ENCODE peak calls at places on chromosome 16, in seven cellular contexts. P is SJCRH30; D is heart left ventricle; M is cardiac muscle cell; S is CD8-positive, alpha-beta memory T cell; Q is A549; R is A673. K is an unnamed sample.

GRCh38 chr16:84199861-84200260 is 8.9 kb downstream of the ADAD2 start:
- DNase-seq in P (no peak), D (no peak), M (no peak), S (no peak), Q (no peak), R (no peak), K (peak; percentile 70)

GRCh38 chr16:14957576-14958322 is 17.1 kb upstream of the PDXDC1 start:
- DNase-seq in P (no peak), D (no peak), M (no peak), S (no peak), Q (no peak), R (no peak), K (no peak)

GRCh38 chr16:87800497-87800896 is 34.7 kb upstream of the KLHDC4 start:
- DNase-seq in P (no peak), D (no peak), M (no peak), S (no peak), Q (no peak), R (no peak), K (no peak)

GRCh38 chr16:57529324-57530103 is 6.9 kb downstream of the CCDC102A start:
- DNase-seq in P (no peak), D (no peak), M (no peak), S (no peak), Q (no peak), R (no peak), K (no peak)

GRCh38 chr16:1008085-1008484 is 26.5 kb downstream of the SOX8 start:
- DNase-seq in P (no peak), D (no peak), M (no peak), S (no peak), Q (no peak), R (no peak), K (no peak)

GRCh38 chr16:85605051-85605911 is 7.8 kb upstream of the GSE1 start:
- DNase-seq in P (peak; percentile 66), D (no peak), M (no peak), S (no peak), Q (no peak), R (no peak), K (no peak)

GRCh38 chr16:19766988-19767387 is 48.9 kb downstream of the IQCK start:
- DNase-seq in P (no peak), D (no peak), M (no peak), S (no peak), Q (no peak), R (no peak), K (no peak)

GRCh38 chr16:70574595-70575271 is 51.1 kb downstream of the SF3B3 start:
- DNase-seq in P (no peak), D (no peak), M (no peak), S (no peak), Q (no peak), R (no peak), K (no peak)

GRCh38 chr16:66872524-66872923 is 7.8 kb upstream of the PDP2 start:
- DNase-seq in P (no peak), D (no peak), M (no peak), S (no peak), Q (no peak), R (no peak), K (no peak)

GRCh38 chr16:21946889-21947635 is 6.1 kb upstream of the UQCRC2 start:
- DNase-seq in P (no peak), D (no peak), M (no peak), S (no peak), Q (no peak), R (no peak), K (no peak)

GRCh38 chr16:12358898-12359297 is 382.4 kb downstream of the SNX29 start:
- DNase-seq in P (no peak), D (no peak), M (no peak), S (no peak), Q (no peak), R (no peak), K (no peak)

GRCh38 chr16:14527411-14528044 is 102.5 kb downstream of the PARN start:
- DNase-seq in P (no peak), D (no peak), M (no peak), S (no peak), Q (no peak), R (no peak), K (no peak)

GRCh38 chr16:21283521-21284289 is 5.6 kb upstream of the CRYM start:
- DNase-seq in P (no peak), D (peak; percentile 65), M (peak; percentile 86), S (no peak), Q (peak; percentile 56), R (peak; percentile 31), K (peak; percentile 49)

GRCh38 chr16:57998484-57998883 is 2.0 kb downstream of the ZNF319 start:
- DNase-seq in P (no peak), D (no peak), M (no peak), S (peak; percentile 26), Q (no peak), R (no peak), K (no peak)

GRCh38 chr16:56226840-56227525 is 35.7 kb downstream of the GNAO1 start:
- DNase-seq in P (no peak), D (no peak), M (no peak), S (no peak), Q (no peak), R (no peak), K (no peak)

GRCh38 chr16:70682239-70683145 is 3.4 kb downstream of the MTSS2 start:
- DNase-seq in P (no peak), D (no peak), M (no peak), S (no peak), Q (no peak), R (no peak), K (peak; percentile 15)

GRCh38 chr16:88921603-88921995 is 55.1 kb upstream of the PABPN1L start:
- DNase-seq in P (peak; percentile 52), D (no peak), M (no peak), S (peak; percentile 34), Q (no peak), R (peak; percentile 84), K (no peak)

GRCh38 chr16:88922826-88923410 is 54.1 kb downstream of the CBFA2T3 start:
- DNase-seq in P (no peak), D (no peak), M (no peak), S (no peak), Q (no peak), R (no peak), K (no peak)

GRCh38 chr16:88923450-88923849 is 53.6 kb downstream of the CBFA2T3 start:
- DNase-seq in P (no peak), D (no peak), M (no peak), S (no peak), Q (no peak), R (no peak), K (no peak)

GRCh38 chr16:88920618-88921602 is 54.5 kb upstream of the PABPN1L start:
- DNase-seq in P (peak; percentile 64), D (peak; percentile 85), M (no peak), S (no peak), Q (no peak), R (peak; percentile 91), K (peak; percentile 86)

DNA sequence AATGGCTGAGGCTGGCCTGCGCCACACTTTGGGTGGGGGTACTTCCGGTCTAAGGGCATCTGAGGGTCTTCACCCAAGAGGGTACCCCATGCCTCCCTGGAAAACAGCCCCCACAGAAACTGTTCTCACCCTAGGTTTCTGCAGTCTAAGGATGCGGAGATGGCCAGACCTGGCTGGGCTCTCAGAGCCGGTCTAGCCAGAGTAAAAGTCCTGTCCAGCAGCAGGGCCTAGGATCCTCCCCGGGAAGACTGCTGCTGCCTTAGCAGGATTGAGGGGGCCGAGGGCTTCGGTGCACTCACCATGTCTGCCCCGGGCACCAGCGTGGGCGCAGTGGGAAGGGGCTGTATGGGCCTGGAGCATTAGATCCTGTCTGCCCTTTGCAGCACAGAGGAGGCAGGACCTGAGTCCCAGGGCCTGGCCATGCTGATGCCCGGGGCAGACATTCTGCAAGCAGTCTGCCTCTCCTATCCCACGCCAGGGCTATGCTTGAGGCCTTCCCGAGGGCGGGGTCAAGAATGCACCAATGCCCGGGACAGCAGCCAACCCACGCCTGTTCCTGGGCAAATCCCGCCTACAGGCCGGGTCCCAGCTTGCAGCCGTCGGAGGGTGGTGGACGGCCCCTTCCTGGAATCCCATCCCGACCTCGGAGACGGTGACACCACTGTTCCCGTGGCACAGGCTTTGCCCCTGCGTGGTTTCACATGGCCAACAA is 54.7 kb downstream of the CBFA2T3 start:
- DNase-seq in P (peak; percentile 79), D (peak; percentile 90), M (no peak), S (no peak), Q (no peak), R (peak; percentile 52), K (peak; percentile 89)
- H3K27ac ChIP-seq in P (peak overlapping the region; percentile 50), D (peak overlapping the region; percentile 81), M (no peak overlapping the region), S (no peak overlapping the region), Q (no peak overlapping the region), R (peak overlapping the region; percentile 77), K (peak overlapping the region; percentile 53)

DNA sequence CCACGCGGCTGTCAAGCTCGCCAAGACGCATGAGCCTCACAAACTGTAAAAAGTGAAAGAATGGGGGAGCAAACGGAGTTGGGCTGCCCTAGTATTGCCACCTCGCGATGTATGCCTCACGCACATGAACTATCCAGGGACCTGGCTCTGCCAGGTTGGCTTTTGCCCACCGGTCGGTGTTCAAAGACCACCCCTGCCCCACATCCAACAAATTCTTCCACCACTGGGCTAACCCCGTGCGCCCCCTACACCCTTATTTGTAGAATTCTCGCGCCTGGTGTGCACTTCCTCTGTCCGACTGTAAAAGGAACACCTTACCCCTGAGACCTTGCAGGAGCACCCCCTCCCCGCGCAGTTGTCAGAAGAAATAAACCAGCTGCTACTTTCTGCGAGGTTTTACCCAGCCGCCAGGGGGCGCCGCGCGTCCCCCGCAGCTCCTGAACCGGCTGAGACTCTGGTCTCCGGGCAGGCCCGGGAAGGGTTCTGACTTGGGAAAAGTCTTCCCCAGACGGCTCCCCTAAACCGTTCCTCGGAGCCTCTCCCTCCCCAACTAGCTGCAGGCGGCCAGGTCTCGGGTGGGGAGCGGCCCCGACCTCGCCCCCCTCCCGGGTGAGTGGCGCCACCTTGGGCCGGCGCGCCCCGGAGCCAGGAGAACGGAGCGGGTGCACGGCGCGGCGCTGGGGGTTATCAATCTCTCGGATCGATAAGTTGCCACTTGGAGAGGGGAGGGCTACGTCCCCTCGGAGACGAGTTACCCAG is 1.7 kb upstream of the ZNF423 start:
- DNase-seq in P (peak; percentile 71), D (peak; percentile 60), M (peak; percentile 80), S (peak; percentile 32), Q (peak; percentile 87), R (peak; percentile 83), K (peak; percentile 74)
- H3K27ac ChIP-seq in P (no peak overlapping the region), D (peak overlapping the region; percentile 98), M (no peak overlapping the region), S (no peak overlapping the region), Q (no peak overlapping the region), R (no peak overlapping the region), K (peak overlapping the region; percentile 90)

DNA sequence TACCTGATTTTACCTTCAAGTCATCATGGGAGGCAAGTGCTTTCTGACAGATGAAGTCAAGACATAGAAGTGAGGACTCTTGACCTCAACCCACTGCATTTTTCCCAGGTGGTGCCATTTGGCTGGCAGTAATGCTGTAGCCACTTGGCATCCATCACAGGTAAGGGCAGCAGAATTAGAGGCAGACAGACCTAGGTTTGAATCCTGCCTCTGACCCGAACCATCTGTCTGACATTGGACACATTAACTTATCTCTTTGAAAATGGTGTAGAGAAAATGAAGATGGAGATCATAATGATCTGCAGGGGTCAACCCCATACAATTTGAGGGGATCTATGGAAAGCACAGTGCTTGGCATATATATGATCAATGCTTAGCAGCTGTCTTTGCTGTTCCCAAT is 505.5 kb downstream of the NPIPA7 start:
- DNase-seq in P (no peak), D (no peak), M (no peak), S (no peak), Q (no peak), R (no peak), K (no peak)
- H3K27ac ChIP-seq in P (no peak overlapping the region), D (no peak overlapping the region), M (no peak overlapping the region), S (no peak overlapping the region), Q (no peak overlapping the region), R (no peak overlapping the region), K (no peak overlapping the region)

GRCh38 chr16:80063028-80063767 is 462.7 kb upstream of the MAF start:
- DNase-seq in P (no peak), D (no peak), M (no peak), S (no peak), Q (no peak), R (no peak), K (no peak)
- H3K27ac ChIP-seq in P (no peak overlapping the region), D (peak overlapping the region; percentile 48), M (no peak overlapping the region), S (no peak overlapping the region), Q (no peak overlapping the region), R (no peak overlapping the region), K (no peak overlapping the region)

K was measured in psoas muscle.